ENCODE peak calls at places on chromosomes 3 and 15, in ten cellular contexts. X is CD8-positive, alpha-beta T cell; K is stimulated activated CD4-positive, alpha-beta T cell treated with anti-CD3 and anti-CD28 coated beads, Interleukin-2, amount 100 ng/mL, for 48 hours; U is GM12865; N is activated effector memory CD4-positive, alpha-beta T cell treated with anti-CD3 and anti-CD28 coated beads, Interleukin-2, amount 50 U/mL, for 16 hours; Y is AG04450; W is posterior cingulate gyrus; B is T-helper 1 cell; I is fibroblast of the conjunctiva; P is ELF-1. J is an unnamed sample.

GRCh38 chr3:138724433-138724832 is 110.3 kb downstream of the PIK3CB start:
- DNase-seq in X (no peak), K (no peak), U (no peak), N (no peak), Y (no peak), W (no peak), B (no peak), I (no peak), P (no peak), J (peak)

GRCh38 chr3:61961882-61962281 is 400.5 kb downstream of the PTPRG start:
- DNase-seq in X (no peak), K (no peak), U (no peak), N (no peak), Y (no peak), W (no peak), B (no peak), I (no peak), P (no peak), J (no peak)

GRCh38 chr3:149706905-149707304 is 45.4 kb downstream of the COMMD2 start:
- DNase-seq in X (no peak), K (no peak), U (no peak), N (no peak), Y (peak), W (no peak), B (no peak), I (peak), P (no peak), J (peak)

GRCh38 chr3:127867986-127868385 is 45.7 kb upstream of the MGLL start:
- DNase-seq in X (no peak), K (no peak), U (no peak), N (no peak), Y (no peak), W (no peak), B (no peak), I (no peak), P (no peak), J (no peak)

GRCh38 chr3:127590282-127590592 is 296 bp downstream of the TPRA1 start:
- DNase-seq in X (peak), K (peak), U (no peak), N (no peak), Y (no peak), W (no peak), B (no peak), I (no peak), P (no peak), J (no peak)

GRCh38 chr3:171811059-171811912 is 1.0 kb upstream of the PLD1 start:
- DNase-seq in X (no peak), K (no peak), U (no peak), N (no peak), Y (peak), W (no peak), B (no peak), I (peak), P (no peak), J (no peak)

GRCh38 chr3:122101646-122102045 is 46.5 kb downstream of the CD86 start:
- DNase-seq in X (no peak), K (no peak), U (peak), N (no peak), Y (peak), W (no peak), B (no peak), I (peak), P (peak), J (peak)

GRCh38 chr3:13556937-13557336 is 8.0 kb downstream of the FBLN2 start:
- DNase-seq in X (no peak), K (no peak), U (no peak), N (no peak), Y (no peak), W (no peak), B (no peak), I (no peak), P (peak), J (no peak)

GRCh38 chr15:70376031-70376928 is 278.6 kb upstream of the TLE3 start:
- DNase-seq in X (no peak), K (no peak), U (no peak), N (no peak), Y (no peak), W (no peak), B (no peak), I (no peak), P (peak), J (no peak)

GRCh38 chr3:138434875-138435772 is 708 bp downstream of the ESYT3 start:
- DNase-seq in X (no peak), K (no peak), U (no peak), N (peak), Y (no peak), W (no peak), B (no peak), I (no peak), P (no peak), J (no peak)

GRCh38 chr3:166060789-166061479 is 223.7 kb upstream of the BCHE start:
- DNase-seq in X (no peak), K (no peak), U (no peak), N (no peak), Y (no peak), W (no peak), B (no peak), I (no peak), P (peak), J (no peak)

GRCh38 chr15:101269479-101270223 is 7.6 kb downstream of the SELENOS start:
- DNase-seq in X (no peak), K (no peak), U (no peak), N (no peak), Y (no peak), W (no peak), B (no peak), I (no peak), P (peak), J (no peak)

GRCh38 chr3:109175411-109175810 is 38.9 kb downstream of the C3orf85 start:
- DNase-seq in X (no peak), K (no peak), U (no peak), N (no peak), Y (no peak), W (no peak), B (no peak), I (no peak), P (no peak), J (no peak)

GRCh38 chr3:3126477-3127431 is at the start of gene TRNT1:
- DNase-seq in X (peak), K (peak), U (peak), N (peak), Y (peak), W (peak), B (peak), I (peak), P (peak), J (peak)

GRCh38 chr15:69265347-69265955 is 33.3 kb upstream of the PAQR5 start:
- DNase-seq in X (no peak), K (no peak), U (peak), N (no peak), Y (no peak), W (no peak), B (no peak), I (peak), P (no peak), J (peak)

GRCh38 chr3:126156468-126156867 is 23.9 kb downstream of the ALDH1L1 start:
- DNase-seq in X (no peak), K (no peak), U (peak), N (no peak), Y (no peak), W (no peak), B (no peak), I (no peak), P (no peak), J (no peak)

GRCh38 chr15:80411788-80412288 is 7.7 kb downstream of the ARNT2 start:
- DNase-seq in X (no peak), K (no peak), U (no peak), N (no peak), Y (no peak), W (no peak), B (no peak), I (no peak), P (no peak), J (no peak)

GRCh38 chr15:40567111-40567510 is 2.0 kb upstream of the RPUSD2 start:
- DNase-seq in X (no peak), K (no peak), U (no peak), N (no peak), Y (no peak), W (no peak), B (no peak), I (no peak), P (peak), J (no peak)

GRCh38 chr3:117752984-117753717 is 1043.6 kb downstream of the TUSC7 start:
- DNase-seq in X (no peak), K (no peak), U (no peak), N (no peak), Y (peak), W (no peak), B (no peak), I (peak), P (no peak), J (no peak)